ENCODE peak calls at places on chromosomes 12 and 14, in seven cellular contexts. X, F, Y, Q, U, E and K are unnamed samples.

GRCh38 chr12:32159925-32160324 is 53.3 kb downstream of the BICD1 start:
- DNase-seq in U (no peak), E (no peak), X (no peak), Q (peak), Y (peak), F (peak), K (no peak)

GRCh38 chr12:92654929-92655328 is 47.9 kb upstream of the PLEKHG7 start:
- DNase-seq in F (peak), U (no peak), Q (peak), Y (peak), X (no peak), E (no peak), K (no peak)

GRCh38 chr12:116135209-116135930 is 142.1 kb downstream of the MED13L start:
- DNase-seq in E (no peak), X (peak), Q (peak), Y (peak), F (peak), U (no peak), K (no peak)

GRCh38 chr12:116183741-116184141 is 93.8 kb downstream of the MED13L start:
- DNase-seq in E (no peak), Y (peak), U (no peak), F (no peak), X (peak), Q (peak), K (no peak)

GRCh38 chr12:114245555-114245954 is 160.4 kb downstream of the TBX5 start:
- DNase-seq in Y (peak), F (no peak), X (no peak), E (no peak), Q (no peak), U (no peak), K (no peak)

GRCh38 chr14:63922696-63923421 is 70.1 kb downstream of the SYNE2 start:
- DNase-seq in Y (peak), U (peak), F (peak), X (peak), E (no peak), Q (peak), K (no peak)

GRCh38 chr14:102140027-102140749 is 491 bp downstream of the WDR20 start:
- DNase-seq in X (no peak), E (peak), F (peak), Q (no peak), U (peak), Y (peak), K (peak)

GRCh38 chr12:65881348-65881961 is 57.2 kb downstream of the HMGA2 start:
- DNase-seq in E (no peak), Y (peak), U (peak), F (peak), X (no peak), Q (peak), K (no peak)

GRCh38 chr12:66188584-66189475 is at the start of gene IRAK3:
- DNase-seq in Q (peak), X (no peak), Y (peak), F (peak), E (peak), U (peak), K (peak)

GRCh38 chr12:65894127-65894526 is 69.8 kb downstream of the HMGA2 start:
- DNase-seq in Y (no peak), E (no peak), X (peak), U (no peak), F (peak), Q (peak), K (no peak)

GRCh38 chr14:94029671-94030203 is 3.6 kb downstream of the OTUB2 start:
- DNase-seq in X (no peak), F (no peak), U (no peak), Q (no peak), Y (no peak), E (no peak), K (no peak)

GRCh38 chr14:93133476-93133875 is 17.8 kb upstream of the ITPK1 start:
- DNase-seq in Y (peak), F (peak), E (no peak), U (peak), X (peak), Q (peak), K (no peak)

GRCh38 chr12:124767075-124767821 is 96.4 kb downstream of the SCARB1 start:
- DNase-seq in F (peak), Q (peak), X (peak), Y (peak), E (peak), U (peak), K (peak)

GRCh38 chr12:93245543-93245942 is 132.2 kb upstream of the NUDT4 start:
- DNase-seq in U (no peak), X (no peak), Q (no peak), F (no peak), Y (no peak), E (no peak), K (no peak)

GRCh38 chr12:77767335-77767734 is 63.4 kb upstream of the NAV3 start:
- DNase-seq in X (no peak), E (no peak), F (no peak), Q (no peak), U (no peak), Y (no peak), K (no peak)

GRCh38 chr14:57245941-57246340 is 22.8 kb downstream of the EXOC5 start:
- DNase-seq in E (no peak), Y (peak), X (no peak), Q (no peak), U (no peak), F (peak), K (no peak)

GRCh38 chr12:119225454-119225853 is 46.7 kb downstream of the HSPB8 start:
- DNase-seq in Q (no peak), E (no peak), F (no peak), X (no peak), U (no peak), Y (no peak), K (no peak)

DNA sequence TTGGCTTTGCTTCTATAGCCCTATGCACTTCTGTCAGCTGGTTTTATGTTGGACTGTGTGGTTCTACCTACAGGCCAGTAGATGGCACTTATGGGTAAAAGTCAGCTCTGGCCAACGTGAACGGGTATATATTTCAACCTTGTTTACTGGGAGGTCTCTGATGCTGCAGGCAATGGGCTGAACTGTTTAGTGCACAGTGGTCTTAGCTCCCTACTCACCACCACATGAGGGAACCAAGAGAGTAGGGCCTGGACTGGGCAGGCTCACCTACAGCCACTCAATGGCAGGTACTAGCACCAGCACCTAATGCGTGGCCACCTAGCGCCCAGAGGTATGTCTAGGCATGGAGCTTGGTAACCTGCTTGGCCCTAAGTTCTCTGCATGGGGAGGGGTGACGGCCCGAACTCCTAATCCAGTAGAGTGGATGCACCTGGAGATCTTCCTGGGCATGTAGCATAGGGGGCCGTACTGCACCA is 481.8 kb downstream of the TMEM117 start:
- DNase-seq in F (peak), Q (peak), Y (peak), U (no peak), X (peak), E (peak), K (no peak)
- TF ChIP-seq CTCF in F (peak), Q (peak), Y (peak), U (no peak), X (peak), E (peak), K (no peak)

GRCh38 chr14:20386276-20386855 is 26.9 kb downstream of the TEP1 start:
- DNase-seq in Y (no peak), U (no peak), X (no peak), E (no peak), Q (no peak), F (no peak), K (no peak)
- TF ChIP-seq CTCF in Y (no peak), U (no peak), X (no peak), E (no peak), Q (no peak), F (no peak), K (no peak)

DNA sequence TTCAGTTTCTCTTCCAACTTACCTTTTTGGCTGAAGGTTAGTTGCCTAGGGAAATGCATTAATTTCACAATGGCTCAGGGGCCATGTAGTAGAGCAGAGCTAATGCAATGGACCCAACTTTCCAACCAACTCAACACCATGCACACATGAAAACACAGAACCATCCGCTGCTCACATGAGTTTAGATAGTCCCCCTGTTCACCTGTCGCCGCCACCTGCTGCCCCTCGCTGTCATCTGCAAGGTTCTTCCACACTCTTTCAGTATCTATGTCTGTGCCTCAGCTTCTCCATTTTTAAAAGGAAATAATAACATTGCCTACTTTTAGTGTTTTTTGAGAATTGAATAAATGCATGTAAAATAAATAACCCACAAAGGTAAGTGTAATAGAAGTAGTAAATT is 585.6 kb downstream of the ETNK1 start:
- DNase-seq in Y (no peak), F (no peak), E (no peak), X (no peak), U (no peak), Q (no peak), K (no peak)
- TF ChIP-seq CTCF in Y (no peak), F (no peak), E (no peak), X (no peak), U (no peak), Q (no peak), K (no peak)

DNA sequence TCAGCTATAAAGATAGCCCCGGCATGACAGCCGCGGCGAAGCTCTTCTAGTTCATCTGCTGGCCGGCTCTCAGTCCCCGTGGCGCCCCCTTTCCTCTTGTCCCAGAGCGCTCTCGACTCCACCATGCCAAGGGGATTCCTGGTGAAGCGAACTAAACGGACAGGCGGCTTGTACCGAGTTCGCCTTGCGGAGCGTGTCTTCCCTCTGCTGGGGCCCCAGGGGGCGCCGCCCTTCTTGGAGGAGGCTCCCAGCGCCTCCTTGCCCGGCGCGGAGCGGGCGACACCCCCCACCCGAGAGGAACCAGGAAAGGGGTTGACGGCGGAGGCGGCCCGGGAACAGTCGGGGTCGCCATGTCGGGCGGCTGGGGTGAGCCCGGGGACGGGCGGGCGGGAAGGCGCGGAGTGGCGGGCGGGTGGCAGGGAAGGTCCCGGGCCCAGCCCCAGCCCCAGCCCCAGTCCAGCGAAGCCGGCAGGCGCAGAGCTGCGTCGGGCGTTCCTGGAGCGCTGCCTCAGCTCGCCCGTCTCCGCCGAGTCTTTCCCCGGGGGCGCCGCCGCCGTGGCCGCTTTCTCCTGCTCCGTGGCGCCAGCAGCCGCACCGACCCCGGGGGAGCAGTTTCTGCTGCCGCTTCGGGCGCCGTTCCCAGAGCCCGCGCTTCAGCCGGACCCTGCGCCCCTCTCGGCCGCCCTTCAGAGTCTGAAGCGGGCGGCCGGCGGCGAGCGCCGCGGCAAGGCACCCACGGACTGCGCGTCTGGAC is at the start of gene INSM2:
- DNase-seq in Y (peak), E (peak), F (no peak), Q (peak), U (no peak), X (no peak), K (no peak)
- TF ChIP-seq CTCF in Y (no peak), E (no peak), F (peak), Q (peak), U (no peak), X (no peak), K (no peak)